ENCODE peak calls at places on chromosomes 1 and 21, in four cellular contexts. N is Right ventricle myocardium inferior, V is NCI-H1930, G is endothelial cell. L is an unnamed sample.

GRCh38 chr1:89883030-89883379 is 62.2 kb downstream of the LRRC8D start:
- DNase-seq in G (no peak), N (no peak), V (no peak), L (no peak)

GRCh38 chr1:172180886-172181285 is 239.6 kb upstream of the C1orf105 start:
- DNase-seq in G (no peak), N (peak; percentile 72), V (no peak), L (peak; percentile 50)

GRCh38 chr1:160108888-160109662 is 6.5 kb upstream of the ATP1A2 start:
- DNase-seq in G (peak; percentile 58), N (no peak), V (no peak), L (no peak)

GRCh38 chr1:43368646-43369020 is 822 bp upstream of the ELOVL1 start:
- DNase-seq in N (no peak), V (no peak), G (no peak), L (no peak)

GRCh38 chr1:109802901-109803561 is 39.3 kb upstream of the EPS8L3 start:
- DNase-seq in V (no peak), N (no peak), G (no peak), L (no peak)

GRCh38 chr1:197356723-197357533 is 88.9 kb downstream of the CRB1 start:
- DNase-seq in G (peak; percentile 22), N (no peak), V (no peak), L (peak; percentile 6)

GRCh38 chr1:95716097-95716496 is 482.1 kb downstream of the RWDD3 start:
- DNase-seq in N (no peak), G (no peak), V (no peak), L (no peak)

GRCh38 chr1:99943238-99943794 is 26.5 kb upstream of the SLC35A3 start:
- DNase-seq in N (no peak), V (no peak), G (no peak), L (no peak)

GRCh38 chr1:223423641-223424233 is 30.5 kb downstream of the CCDC185 start:
- DNase-seq in V (no peak), G (no peak), N (no peak), L (no peak)

GRCh38 chr1:108692724-108693655 is 880 bp downstream of the PRPF38B start:
- DNase-seq in V (no peak), G (peak; percentile 24), N (peak; percentile 69), L (no peak)

GRCh38 chr1:55067022-55067781 is 27.9 kb downstream of the PCSK9 start:
- DNase-seq in G (no peak), N (no peak), V (no peak), L (no peak)

GRCh38 chr1:83583351-83584014 is 415.4 kb downstream of the TTLL7 start:
- DNase-seq in V (no peak), G (no peak), N (no peak), L (no peak)

GRCh38 chr21:33265664-33266049 is 510 bp upstream of the IL10RB start:
- DNase-seq in N (peak; percentile 79), V (no peak), G (no peak), L (no peak)

GRCh38 chr21:46091631-46092025 is 6.3 kb upstream of the COL6A2 start:
- DNase-seq in N (no peak), V (no peak), G (no peak), L (no peak)

GRCh38 chr1:24077278-24077978 is 34.5 kb downstream of the MYOM3 start:
- DNase-seq in N (no peak), V (no peak), G (no peak), L (no peak)

GRCh38 chr1:30101477-30102227 is 621.7 kb downstream of the MATN1 start:
- DNase-seq in V (no peak), G (no peak), N (no peak), L (no peak)

GRCh38 chr1:239630767-239631166 is 244.4 kb downstream of the CHRM3 start:
- DNase-seq in V (no peak), N (no peak), G (no peak), L (no peak)

GRCh38 chr1:182299728-182300581 is 91.6 kb downstream of the GLUL start:
- DNase-seq in G (peak; percentile 9), V (no peak), N (no peak), L (no peak)

GRCh38 chr1:229675396-229675795 is 49.3 kb downstream of the URB2 start:
- DNase-seq in V (no peak), G (no peak), N (no peak), L (no peak)

GRCh38 chr1:58870298-58870676 is 86.4 kb upstream of the JUN start:
- DNase-seq in N (no peak), G (no peak), V (no peak), L (no peak)

GRCh38 chr1:201702936-201703335 is 126.0 kb upstream of the IPO9 start:
- DNase-seq in N (no peak), G (no peak), V (peak; percentile 89), L (no peak)